ENCODE peak calls at places on chromosomes 5 and 9, in five cellular contexts. B is HepG2, O is ovary, A is spleen, H is body of pancreas. N is an unnamed sample.

GRCh38 chr9:20066120-20066519 is 277.3 kb upstream of the SLC24A2 start:
- DNase-seq in H (no peak), O (no peak), A (no peak), B (no peak), N (no peak)

GRCh38 chr5:81856948-81857928 is 106.3 kb upstream of the SSBP2 start:
- DNase-seq in H (peak; percentile 67), O (peak; percentile 38), A (peak; percentile 78), B (no peak), N (peak; percentile 72)

GRCh38 chr9:70998962-70999361 is 122.5 kb downstream of the TRPM3 start:
- DNase-seq in H (no peak), O (no peak), B (no peak), A (no peak), N (no peak)

GRCh38 chr5:55303238-55303690 is 4.2 kb downstream of the DHX29 start:
- DNase-seq in H (no peak), A (no peak), B (no peak), O (no peak), N (no peak)

GRCh38 chr5:135315394-135315793 is 83.6 kb downstream of the MACROH2A1 start:
- DNase-seq in B (no peak), O (no peak), H (no peak), A (no peak), N (no peak)

GRCh38 chr9:5626727-5627634 is 1.9 kb upstream of the RIC1 start:
- DNase-seq in A (no peak), O (no peak), B (no peak), H (peak; percentile 47), N (no peak)

GRCh38 chr5:57117601-57118000 is 56.3 kb upstream of the GPBP1 start:
- DNase-seq in A (no peak), H (no peak), O (no peak), B (no peak), N (no peak)

GRCh38 chr5:92470770-92471169 is 1087.7 kb upstream of the ARRDC3 start:
- DNase-seq in O (no peak), H (no peak), A (no peak), B (no peak), N (no peak)

GRCh38 chr5:140725799-140726471 is 25.7 kb downstream of the ZMAT2 start:
- DNase-seq in A (no peak), O (peak; percentile 41), H (peak; percentile 82), B (peak; percentile 92), N (peak; percentile 36)

GRCh38 chr5:111172504-111172903 is 51.7 kb upstream of the CAMK4 start:
- DNase-seq in O (no peak), B (no peak), H (peak; percentile 14), A (no peak), N (no peak)

GRCh38 chr5:72788851-72789505 is 27.5 kb upstream of the TNPO1 start:
- DNase-seq in B (peak; percentile 12), A (no peak), H (no peak), O (no peak), N (no peak)

GRCh38 chr9:33289501-33289900 is 815 bp upstream of the NFX1 start:
- DNase-seq in H (peak; percentile 30), B (no peak), O (peak; percentile 46), A (peak; percentile 84), N (peak; percentile 33)

GRCh38 chr9:34989946-34990635 is 546 bp downstream of the DNAJB5 start:
- DNase-seq in O (peak; percentile 71), H (peak; percentile 71), A (peak; percentile 87), B (no peak), N (no peak)

GRCh38 chr5:127976525-127976924 is 107.0 kb upstream of the SLC12A2 start:
- DNase-seq in H (no peak), O (no peak), B (no peak), A (no peak), N (no peak)

GRCh38 chr5:149240354-149240998 is 31.2 kb upstream of the AFAP1L1 start:
- DNase-seq in B (no peak), H (no peak), O (no peak), A (peak; percentile 90), N (no peak)

GRCh38 chr5:40503438-40503837 is 176.3 kb upstream of the PTGER4 start:
- DNase-seq in O (no peak), B (no peak), H (no peak), A (no peak), N (no peak)

GRCh38 chr5:68046445-68046844 is 169.1 kb upstream of the PIK3R1 start:
- DNase-seq in O (no peak), H (no peak), B (peak; percentile 6), A (no peak), N (no peak)

GRCh38 chr5:170648546-170648945 is 135.0 kb upstream of the GABRP start:
- DNase-seq in H (no peak), A (no peak), O (no peak), B (no peak), N (no peak)

GRCh38 chr9:129908846-129909245 is 73.6 kb downstream of the USP20 start:
- DNase-seq in B (no peak), O (no peak), A (no peak), H (no peak), N (no peak)

GRCh38 chr9:19378647-19379046 is 1.4 kb downstream of the RPS6 start:
- DNase-seq in O (no peak), B (no peak), H (no peak), A (no peak), N (no peak)

GRCh38 chr5:68730220-68731010 is 363.4 kb upstream of the SLC30A5 start:
- DNase-seq in O (peak; percentile 41), A (no peak), B (no peak), H (peak; percentile 22), N (peak; percentile 60)

GRCh38 chr9:113481176-113481805 is 17.8 kb downstream of the RGS3 start:
- DNase-seq in B (no peak), O (no peak), H (peak; percentile 33), A (no peak), N (no peak)

GRCh38 chr9:131281119-131281965 is 5.0 kb upstream of the FAM78A start:
- DNase-seq in B (no peak), O (no peak), H (no peak), A (no peak), N (no peak)

GRCh38 chr5:68502531-68502930 is 287.0 kb downstream of the PIK3R1 start:
- DNase-seq in O (no peak), B (no peak), H (no peak), A (no peak), N (no peak)

DNA sequence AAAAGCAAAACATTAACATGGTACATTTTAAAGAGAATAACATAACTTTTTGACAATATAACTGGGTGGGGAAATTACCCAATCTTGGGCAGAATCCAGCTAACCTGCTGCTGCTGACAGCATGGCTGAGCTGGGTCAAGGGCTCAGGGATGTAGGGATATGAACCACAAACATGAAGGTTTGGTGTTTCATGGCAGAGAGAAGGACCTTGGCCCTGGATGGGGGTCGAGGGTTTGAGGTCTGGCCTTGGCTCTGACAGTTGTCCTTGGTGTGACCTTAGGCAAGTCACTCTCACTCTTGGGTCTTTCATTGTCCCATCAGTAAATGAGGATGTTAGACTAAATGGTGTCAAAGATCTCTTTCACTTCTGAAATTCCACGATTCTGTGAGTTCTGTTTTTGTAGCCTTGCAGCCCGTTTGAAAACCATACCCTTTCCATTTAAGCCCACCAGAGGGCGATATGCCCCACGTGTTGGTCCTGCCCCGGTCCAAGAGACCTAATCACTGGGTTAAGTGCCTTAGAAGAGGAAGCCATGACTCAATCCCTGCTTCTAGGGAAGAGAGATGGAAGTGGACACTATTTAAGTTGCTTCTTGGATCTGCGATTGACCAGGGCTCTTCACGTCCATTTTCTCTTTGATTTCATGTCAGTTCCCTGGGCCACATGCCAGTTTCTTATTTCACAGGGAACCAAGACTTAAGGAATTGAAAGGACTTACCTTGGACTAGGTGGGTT is 56.8 kb upstream of the TEX48 start:
- DNase-seq in A (peak; percentile 90), O (peak; percentile 18), H (peak; percentile 71), B (peak; percentile 46), N (no peak)
- TF ChIP-seq POLR2A in A (no peak), O (no peak), H (no peak), B (no peak), N (no peak)

DNA sequence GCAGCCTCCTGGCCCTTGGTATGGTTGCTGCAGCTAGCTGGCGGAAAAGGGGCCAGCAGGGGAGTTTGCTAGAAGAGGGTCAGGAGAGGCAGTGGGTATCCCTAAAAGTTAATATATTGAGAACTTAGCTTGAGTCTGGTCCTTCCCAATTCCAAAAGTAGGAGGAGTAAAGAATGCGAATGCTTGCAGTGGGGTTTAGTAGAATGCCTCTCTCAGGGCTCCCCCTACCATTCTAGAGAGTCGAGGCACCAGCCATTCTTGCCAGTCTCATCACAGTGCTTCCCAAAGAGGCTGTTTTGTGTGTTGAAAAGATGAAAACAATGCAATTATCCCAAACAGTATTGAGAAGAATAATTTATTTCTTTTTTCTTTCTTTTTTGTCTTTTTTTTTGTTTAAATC is 26.4 kb downstream of the TTC39B start:
- DNase-seq in H (no peak), B (no peak), O (no peak), A (no peak), N (no peak)
- H3K4me1 ChIP-seq in H (peaks cover 15% of the 10 kb centered on the region), B (peaks cover 74% of the 10 kb centered on the region), O (peaks cover 2% of the 10 kb centered on the region), A (no peaks in the 10 kb centered on the region), N (no peaks in the 10 kb centered on the region)

DNA sequence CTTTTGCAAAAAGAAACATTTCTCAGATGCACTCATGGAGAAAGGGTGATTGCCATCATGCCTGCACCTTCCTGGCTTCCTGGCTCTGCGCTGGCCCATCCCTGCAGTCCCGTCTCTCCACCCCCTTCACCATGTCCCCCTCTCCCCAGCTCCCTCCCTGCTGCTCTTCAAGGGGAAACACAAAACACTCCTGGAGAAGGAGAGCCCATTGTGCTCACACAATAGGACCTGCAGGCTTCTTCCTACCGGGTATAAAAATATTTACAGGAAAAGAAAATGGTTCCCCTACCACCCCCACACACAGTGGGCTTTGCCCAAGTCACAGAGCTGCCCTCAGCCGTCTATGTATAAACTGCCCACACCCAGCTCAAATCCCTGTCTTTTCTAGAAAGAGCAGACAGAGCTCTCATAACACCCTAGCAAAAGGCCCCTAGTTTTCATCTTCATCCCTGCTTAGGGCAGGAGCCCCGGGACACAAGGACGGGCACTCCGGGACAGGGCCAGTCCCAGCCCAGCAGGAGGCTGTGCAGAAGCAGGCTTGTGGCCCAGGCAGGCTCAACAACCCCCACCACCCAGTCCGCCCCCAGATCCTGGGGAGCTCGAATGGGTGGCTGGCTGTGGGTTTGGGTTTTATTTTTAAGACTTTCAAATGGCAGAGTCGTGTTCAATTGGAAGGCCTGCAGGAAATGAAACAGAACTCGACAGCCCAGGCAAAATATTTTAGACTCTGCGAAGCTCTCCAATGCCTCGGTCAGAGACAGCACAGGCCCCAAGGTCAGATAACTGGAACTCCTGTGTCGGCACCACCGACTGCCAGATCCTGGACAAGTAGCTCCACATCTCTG is 77.3 kb downstream of the LRSAM1 start:
- DNase-seq in O (no peak), H (no peak), A (no peak), B (no peak), N (no peak)
- H3K4me3 ChIP-seq in O (no peak overlapping the region), H (no peak overlapping the region), A (no peak overlapping the region), B (no peak overlapping the region), N (no peak overlapping the region)

DNA sequence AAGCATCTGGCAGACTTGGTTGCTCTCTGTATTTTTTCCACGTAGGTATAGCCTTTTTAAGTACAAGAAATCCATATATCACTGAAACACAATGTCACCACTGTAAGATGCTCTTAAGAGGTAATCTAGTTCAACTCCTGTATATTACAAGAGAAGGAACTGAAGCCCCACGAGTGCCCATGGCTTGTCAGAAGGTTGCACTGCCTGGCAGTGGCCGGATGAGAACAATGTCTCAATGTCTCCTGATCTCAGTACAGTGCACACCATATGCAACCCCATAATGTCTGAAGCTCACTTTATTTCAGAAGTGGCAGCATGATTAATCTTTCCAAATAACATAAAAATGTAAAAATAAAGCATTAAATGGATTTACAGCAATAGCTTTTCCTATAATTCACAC is 27.7 kb downstream of the TUT7 start:
- DNase-seq in A (no peak), B (no peak), O (no peak), H (no peak), N (no peak)
- TF ChIP-seq POLR2A in A (no peak), B (no peak), O (no peak), H (no peak), N (no peak)

GRCh38 chr9:36151306-36152210 is 15.0 kb downstream of the GLIPR2 start:
- DNase-seq in O (no peak), B (no peak), H (no peak), A (peak; percentile 98), N (no peak)
- H3K4me1 ChIP-seq in O (peaks cover 10% of the 10 kb centered on the region), B (peaks cover 31% of the 10 kb centered on the region), H (no peaks in the 10 kb centered on the region), A (peaks cover 88% of the 10 kb centered on the region), N (peaks cover 8% of the 10 kb centered on the region)